ENCODE peak calls at places on chromosome 14, in five cellular contexts. V, L, J, U and G are unnamed samples.
A peak's percentile ranks its signal among the peaks of the same experiment; 100 is the strongest.

GRCh38 chr14:93970967-93971634 is 5.3 kb downstream of the ASB2 start:
- DNase-seq in J (no peak), V (peak; percentile 40), L (no peak), U (peak; percentile 72), G (no peak)

GRCh38 chr14:61258985-61259384 is 22.2 kb downstream of the TMEM30B start:
- DNase-seq in L (peak; percentile 52), V (no peak), U (no peak), J (no peak), G (no peak)

GRCh38 chr14:89185919-89186849 is 230.8 kb downstream of the FOXN3 start:
- DNase-seq in L (peak; percentile 48), V (no peak), J (no peak), U (no peak), G (no peak)

GRCh38 chr14:68951051-68951797 is 27.9 kb downstream of the ACTN1 start:
- DNase-seq in U (no peak), V (peak; percentile 93), L (peak; percentile 95), J (no peak), G (peak; percentile 97)

GRCh38 chr14:61296707-61297502 is 15.8 kb upstream of the TMEM30B start:
- DNase-seq in V (peak; percentile 29), L (peak; percentile 34), U (no peak), J (no peak), G (peak; percentile 7)

GRCh38 chr14:105094193-105094907 is 29.1 kb upstream of the GPR132 start:
- DNase-seq in L (no peak), U (no peak), V (no peak), J (no peak), G (no peak)

GRCh38 chr14:94451091-94451751 is 1.4 kb downstream of the SERPINA11 start:
- DNase-seq in V (no peak), L (no peak), U (no peak), J (no peak), G (no peak)

GRCh38 chr14:105305350-105305749 is 4.5 kb upstream of the BRF1 start:
- DNase-seq in U (no peak), V (no peak), J (no peak), L (no peak), G (no peak)

GRCh38 chr14:91284791-91285548 is 40.5 kb upstream of the GPR68 start:
- DNase-seq in L (peak; percentile 28), J (no peak), U (no peak), V (no peak), G (no peak)

GRCh38 chr14:62706217-62706616 is 339.0 kb downstream of the KCNH5 start:
- DNase-seq in V (no peak), L (no peak), J (no peak), U (no peak), G (no peak)

GRCh38 chr14:96170961-96171592 is 33.6 kb upstream of the BDKRB2 start:
- DNase-seq in J (no peak), L (no peak), U (no peak), V (no peak), G (no peak)

GRCh38 chr14:59306775-59307174 is 118.3 kb downstream of the DAAM1 start:
- DNase-seq in J (no peak), V (no peak), L (peak; percentile 45), U (no peak), G (no peak)

GRCh38 chr14:70186826-70187483 is 1.8 kb downstream of the SLC8A3 start:
- DNase-seq in V (no peak), U (no peak), J (no peak), L (peak; percentile 2), G (no peak)

GRCh38 chr14:99980299-99980698 is 84.9 kb upstream of the EVL start:
- DNase-seq in V (no peak), L (no peak), U (no peak), J (no peak), G (no peak)

GRCh38 chr14:89736866-89737265 is 217.7 kb downstream of the EFCAB11 start:
- DNase-seq in U (no peak), V (no peak), J (no peak), L (no peak), G (no peak)

GRCh38 chr14:80211143-80212024 is at the start of gene DIO2:
- DNase-seq in V (peak; percentile 7), J (no peak), L (peak; percentile 38), U (no peak), G (no peak)

GRCh38 chr14:94907626-94908261 is 137.8 kb upstream of the GSC start:
- DNase-seq in V (no peak), J (no peak), L (no peak), U (no peak), G (no peak)

GRCh38 chr14:92609955-92610354 is 96.4 kb downstream of the RIN3 start:
- DNase-seq in U (no peak), L (no peak), V (no peak), J (no peak), G (no peak)

GRCh38 chr14:105185001-105185400 is 3.9 kb upstream of the NUDT14 start:
- DNase-seq in V (no peak), J (no peak), U (no peak), L (no peak), G (no peak)

GRCh38 chr14:68214431-68214830 is 394.9 kb downstream of the RAD51B start:
- DNase-seq in U (no peak), V (no peak), J (no peak), L (no peak), G (no peak)

GRCh38 chr14:57714487-57714899 is 151.4 kb downstream of the SLC35F4 start:
- DNase-seq in J (no peak), L (no peak), U (no peak), V (no peak), G (no peak)

GRCh38 chr14:106511411-106512198 is 985.2 kb downstream of the TMEM121 start:
- DNase-seq in V (no peak), U (no peak), L (no peak), J (no peak), G (no peak)

GRCh38 chr14:94239416-94239815 is 53.7 kb downstream of the SERPINA10 start:
- DNase-seq in J (no peak), L (no peak), V (no peak), U (no peak), G (no peak)

GRCh38 chr14:51869426-51870113 is 9.2 kb downstream of the GNG2 start:
- DNase-seq in L (no peak), V (no peak), U (peak; percentile 75), J (no peak), G (no peak)

GRCh38 chr14:70188292-70188607 is 501 bp downstream of the SLC8A3 start:
- DNase-seq in V (no peak), J (no peak), L (no peak), U (no peak), G (no peak)

GRCh38 chr14:79764288-79764687 is 447.0 kb downstream of the DIO2 start:
- DNase-seq in L (no peak), U (no peak), V (no peak), J (no peak), G (no peak)

GRCh38 chr14:100633406-100633805 is 46.2 kb upstream of the BEGAIN start:
- DNase-seq in J (no peak), V (no peak), U (no peak), L (no peak), G (no peak)

GRCh38 chr14:99508896-99509629 is 27.9 kb downstream of the CCNK start:
- DNase-seq in J (no peak), V (no peak), L (no peak), U (no peak), G (no peak)

GRCh38 chr14:77681196-77682157 is 26.3 kb downstream of the ALKBH1 start:
- DNase-seq in V (no peak), J (no peak), U (no peak), L (peak; percentile 37), G (no peak)

GRCh38 chr14:55913324-55914035 is 204.7 kb upstream of the PELI2 start:
- DNase-seq in V (no peak), L (peak; percentile 25), J (no peak), U (no peak), G (no peak)

GRCh38 chr14:99564256-99564902 is 39.6 kb downstream of the CCDC85C start:
- DNase-seq in L (peak; percentile 72), V (no peak), U (no peak), J (no peak), G (no peak)

GRCh38 chr14:68779761-68780323 is 13.0 kb downstream of the ZFP36L1 start:
- DNase-seq in L (peak; percentile 98), U (peak; percentile 59), J (no peak), V (peak; percentile 44), G (no peak)

GRCh38 chr14:67199016-67199415 is 9.8 kb downstream of the GARIN2 start:
- DNase-seq in V (no peak), U (no peak), L (peak; percentile 5), J (no peak), G (no peak)

GRCh38 chr14:70782361-70782760 is 27.0 kb downstream of the MAP3K9 start:
- DNase-seq in U (peak; percentile 12), L (peak; percentile 11), J (no peak), V (peak; percentile 40), G (no peak)